ENCODE peak calls at places on chromosomes 1 and 21, in five cellular contexts. Q is activated gamma-delta T cell treated with Interleukin-2 at 50 U/mL for 16 hours; R is fibroblast of pulmonary artery; N is NK-92 treated with Interleukin-12 subunit alpha and Interleukin-12 subunit beta, amount 100 ng/mL, for 24 hours; W is natural killer cell treated with Interleukin-12 subunit alpha and Interleukin-12 subunit beta and Interleukin-15 and Interleukin-18, amount 100 ng/mL, for 72 hours. K is an unnamed sample.

GRCh38 chr21:32602099-32602498 is 10.1 kb downstream of the CFAP298 start:
- DNase-seq in Q (no peak), R (no peak), N (no peak), W (no peak), K (no peak)

GRCh38 chr1:153572569-153573015 is 6.9 kb upstream of the S100A2 start:
- DNase-seq in Q (peak; percentile 40), R (peak; percentile 84), N (peak; percentile 62), W (no peak), K (peak; percentile 27)

GRCh38 chr1:233183226-233184020 is 112.1 kb downstream of the PCNX2 start:
- DNase-seq in Q (no peak), R (peak; percentile 19), N (no peak), W (no peak), K (no peak)

GRCh38 chr1:110309768-110310167 is 29.4 kb upstream of the RBM15 start:
- DNase-seq in Q (no peak), R (peak; percentile 65), N (no peak), W (no peak), K (no peak)

GRCh38 chr1:204873714-204874113 is 3.1 kb downstream of the NFASC start:
- DNase-seq in Q (no peak), R (no peak), N (no peak), W (no peak), K (no peak)

GRCh38 chr1:86965012-86965826 is 50.8 kb downstream of the HS2ST1 start:
- DNase-seq in Q (no peak), R (peak; percentile 73), N (peak; percentile 1), W (no peak), K (no peak)

GRCh38 chr1:169630006-169630405 is at the start of gene SELP:
- DNase-seq in Q (no peak), R (peak; percentile 50), N (no peak), W (no peak), K (no peak)

GRCh38 chr1:46204406-46204742 is 1.2 kb downstream of the LURAP1 start:
- DNase-seq in Q (no peak), R (no peak), N (no peak), W (no peak), K (no peak)

GRCh38 chr1:243712890-243713425 is 137.1 kb downstream of the AKT3 start:
- DNase-seq in Q (no peak), R (peak; percentile 29), N (no peak), W (no peak), K (no peak)

K was measured in stimulated activated naive CD4-positive, alpha-beta T cell.